ENCODE peak calls at places on chromosomes 5 and 9, in eight cellular contexts. Z is NCI-H1092 treated with DMSO at 0.1 percent for 48 hours; L is AG09319; M is NCI-H1105; U is KBM-7; S is ACHN; Y is MM.1S; G is CD4-positive, alpha-beta memory T cell. A is an unnamed sample.

GRCh38 chr5:3092664-3093063 is 341.2 kb upstream of the IRX2 start:
- DNase-seq in G (no peak), Y (no peak), Z (no peak), M (no peak), U (no peak), S (no peak), L (no peak), A (no peak)

GRCh38 chr9:124770359-124771020 is 621 bp downstream of the NR6A1 start:
- DNase-seq in M (no peak), L (no peak), S (peak; percentile 14), Z (peak; percentile 30), U (peak; percentile 45), G (no peak), Y (peak; percentile 20), A (no peak)

GRCh38 chr5:20536813-20537212 is 548.8 kb upstream of the CDH18 start:
- DNase-seq in S (no peak), M (no peak), U (peak; percentile 76), L (no peak), G (no peak), Y (no peak), Z (no peak), A (no peak)

GRCh38 chr9:121299125-121299466 is 31.1 kb downstream of the GSN start:
- DNase-seq in G (no peak), L (no peak), M (no peak), S (no peak), U (no peak), Z (no peak), Y (no peak), A (no peak)

GRCh38 chr9:112911736-112912135 is 21.1 kb upstream of the SLC46A2 start:
- DNase-seq in U (no peak), S (no peak), L (no peak), M (no peak), G (no peak), Z (no peak), Y (no peak), A (no peak)

GRCh38 chr5:98492258-98492657 is 281.2 kb upstream of the RGMB start:
- DNase-seq in Y (peak; percentile 35), G (no peak), S (no peak), M (no peak), U (no peak), L (no peak), Z (no peak), A (no peak)

GRCh38 chr5:139415221-139415861 is 11.5 kb upstream of the SPATA24 start:
- DNase-seq in G (no peak), Z (no peak), S (no peak), L (no peak), U (no peak), M (peak; percentile 52), Y (peak; percentile 73), A (no peak)

GRCh38 chr9:101991926-101992325 is 253.5 kb upstream of the GRIN3A start:
- DNase-seq in M (no peak), S (no peak), G (no peak), L (no peak), Z (no peak), Y (no peak), U (no peak), A (no peak)

GRCh38 chr9:120043448-120043847 is 536.5 kb downstream of the CDK5RAP2 start:
- DNase-seq in L (no peak), M (no peak), Z (peak; percentile 47), U (no peak), Y (no peak), S (no peak), G (no peak), A (no peak)

GRCh38 chr5:2782658-2783057 is 31.2 kb upstream of the IRX2 start:
- DNase-seq in M (no peak), G (no peak), L (no peak), Z (no peak), Y (no peak), U (no peak), S (no peak), A (no peak)

GRCh38 chr5:86617756-86618577 is at the start of gene COX7C:
- DNase-seq in M (peak; percentile 87), Y (peak; percentile 97), L (peak; percentile 87), S (peak; percentile 96), Z (peak; percentile 92), U (peak; percentile 97), G (peak; percentile 95), A (peak; percentile 92)

GRCh38 chr9:95725045-95725444 is 150.4 kb upstream of the ERCC6L2 start:
- DNase-seq in S (no peak), Z (no peak), M (no peak), L (no peak), Y (no peak), G (no peak), U (no peak), A (no peak)

GRCh38 chr5:151696470-151697061 is 9.9 kb upstream of the SPARC start:
- DNase-seq in Z (no peak), L (peak; percentile 98), G (no peak), U (no peak), S (peak; percentile 58), Y (no peak), M (no peak), A (no peak)

GRCh38 chr9:134691695-134692572 is 50.3 kb downstream of the COL5A1 start:
- DNase-seq in G (no peak), L (no peak), U (no peak), M (no peak), S (no peak), Z (no peak), Y (no peak), A (no peak)

GRCh38 chr5:121628783-121629182 is 222.9 kb upstream of the FTMT start:
- DNase-seq in G (no peak), U (peak; percentile 9), M (no peak), L (no peak), Y (no peak), Z (no peak), S (no peak), A (no peak)

GRCh38 chr9:24257726-24258125 is 288.0 kb downstream of the IZUMO3 start:
- DNase-seq in L (no peak), Y (no peak), Z (no peak), U (no peak), S (no peak), M (no peak), G (no peak), A (no peak)

GRCh38 chr5:90161399-90161798 is 248.2 kb downstream of the CETN3 start:
- DNase-seq in M (no peak), L (no peak), Y (no peak), S (peak; percentile 17), U (peak; percentile 57), G (no peak), Z (peak; percentile 5), A (peak; percentile 40)

GRCh38 chr9:21392270-21392669 is 7.1 kb upstream of the IFNA2 start:
- DNase-seq in M (no peak), U (peak; percentile 54), Y (no peak), L (no peak), Z (peak; percentile 19), S (no peak), G (no peak), A (no peak)

GRCh38 chr5:132767150-132767549 is 9.9 kb downstream of the SEPTIN8 start:
- DNase-seq in L (no peak), G (no peak), Y (no peak), M (no peak), Z (no peak), S (no peak), U (no peak), A (no peak)

GRCh38 chr9:121483049-121483448 is 16.6 kb downstream of the GGTA1 start:
- DNase-seq in Z (peak; percentile 19), S (no peak), G (no peak), U (no peak), L (no peak), M (no peak), Y (no peak), A (no peak)

GRCh38 chr5:170070556-170071412 is 34.9 kb upstream of the FOXI1 start:
- DNase-seq in L (peak; percentile 1), Y (no peak), S (no peak), G (no peak), Z (peak; percentile 3), M (no peak), U (no peak), A (no peak)

GRCh38 chr5:96146675-96147074 is 185.0 kb upstream of the ELL2 start:
- DNase-seq in Y (no peak), Z (no peak), L (peak; percentile 54), U (peak; percentile 20), S (no peak), M (no peak), G (no peak), A (no peak)

GRCh38 chr5:403995-404394 is 39.0 kb upstream of the EXOC3 start:
- DNase-seq in G (no peak), S (no peak), Z (no peak), U (no peak), M (no peak), L (no peak), Y (no peak), A (no peak)

GRCh38 chr9:68704804-68705635 is at the start of gene PIP5K1B:
- DNase-seq in L (no peak), G (no peak), S (peak; percentile 55), M (peak; percentile 74), Z (peak; percentile 46), Y (peak; percentile 91), U (peak; percentile 86), A (peak; percentile 54)

GRCh38 chr9:16964228-16964627 is 93.8 kb upstream of the BNC2 start:
- DNase-seq in Z (no peak), M (no peak), S (no peak), L (peak; percentile 99), Y (no peak), G (no peak), U (no peak), A (peak; percentile 61)

A was measured in NCI-H226.